ENCODE peak calls at places on chromosomes 5 and 9, in four cellular contexts. I, H, S and D are unnamed samples.
A peak's percentile ranks its signal among the peaks of the same experiment; 100 is the strongest.

GRCh38 chr9:123176230-123176629 is 92.2 kb downstream of the STRBP start:
- DNase-seq in H (no peak), S (no peak), I (no peak), D (no peak)

GRCh38 chr9:113581865-113582697 is 118.6 kb downstream of the RGS3 start:
- DNase-seq in H (no peak), S (peak; percentile 97), I (no peak), D (no peak)

GRCh38 chr9:98092633-98092971 is 26.4 kb downstream of the TRIM14 start:
- DNase-seq in S (no peak), H (no peak), I (no peak), D (no peak)

GRCh38 chr9:19517202-19517942 is 108.6 kb downstream of the ACER2 start:
- DNase-seq in H (peak; percentile 68), I (no peak), S (no peak), D (peak; percentile 43)

GRCh38 chr5:34026089-34026761 is 16.8 kb downstream of the C1QTNF3 start:
- DNase-seq in I (no peak), H (no peak), S (no peak), D (no peak)

GRCh38 chr9:133708123-133708769 is 29.9 kb downstream of the SARDH start:
- DNase-seq in S (peak; percentile 64), H (no peak), I (no peak), D (no peak)

GRCh38 chr9:128412120-128412790 is 8.4 kb upstream of the CERCAM start:
- DNase-seq in I (peak; percentile 56), S (no peak), H (peak; percentile 95), D (peak; percentile 91)

GRCh38 chr5:150082364-150082763 is 4.0 kb downstream of the CSF1R start:
- DNase-seq in I (no peak), S (no peak), H (no peak), D (no peak)

GRCh38 chr5:150618188-150618587 is 22.3 kb upstream of the SYNPO start:
- DNase-seq in H (no peak), S (no peak), I (no peak), D (no peak)

GRCh38 chr9:135062254-135062653 is 25.2 kb upstream of the OLFM1 start:
- DNase-seq in S (peak; percentile 19), H (no peak), I (no peak), D (no peak)

GRCh38 chr5:78808380-78808779 is 159.8 kb upstream of the LHFPL2 start:
- DNase-seq in I (no peak), S (no peak), H (no peak), D (no peak)

GRCh38 chr9:3482578-3482977 is 43.2 kb downstream of the RFX3 start:
- DNase-seq in H (no peak), I (no peak), S (no peak), D (no peak)

GRCh38 chr5:5798041-5798827 is 375.8 kb downstream of the ICE1 start:
- DNase-seq in I (no peak), S (no peak), H (no peak), D (no peak)

GRCh38 chr5:140372971-140373487 is 13.0 kb downstream of the SLC4A9 start:
- DNase-seq in H (peak; percentile 90), I (peak; percentile 80), S (peak; percentile 79), D (peak; percentile 76)

GRCh38 chr5:912356-913091 is 19.8 kb downstream of the TRIP13 start:
- DNase-seq in I (no peak), H (no peak), S (no peak), D (no peak)

GRCh38 chr9:14179449-14179848 is 134.5 kb downstream of the NFIB start:
- DNase-seq in S (no peak), H (no peak), I (no peak), D (no peak)

GRCh38 chr9:136292591-136293448 is 11.1 kb downstream of the CCDC187 start:
- DNase-seq in S (no peak), H (no peak), I (no peak), D (no peak)

GRCh38 chr5:132747693-132748440 is 641 bp downstream of the CCNI2 start:
- DNase-seq in S (peak; percentile 86), I (peak; percentile 42), H (peak; percentile 60), D (no peak)

GRCh38 chr5:92553326-92553725 is 1027.7 kb downstream of the NR2F1-AS1 start:
- DNase-seq in S (no peak), H (no peak), I (no peak), D (no peak)

GRCh38 chr5:35129276-35129675 is 81.5 kb upstream of the AGXT2 start:
- DNase-seq in S (no peak), H (no peak), I (peak; percentile 20), D (no peak)

GRCh38 chr5:1104327-1105006 is 7.4 kb downstream of the SLC12A7 start:
- DNase-seq in H (no peak), S (peak; percentile 88), I (no peak), D (no peak)

DNA sequence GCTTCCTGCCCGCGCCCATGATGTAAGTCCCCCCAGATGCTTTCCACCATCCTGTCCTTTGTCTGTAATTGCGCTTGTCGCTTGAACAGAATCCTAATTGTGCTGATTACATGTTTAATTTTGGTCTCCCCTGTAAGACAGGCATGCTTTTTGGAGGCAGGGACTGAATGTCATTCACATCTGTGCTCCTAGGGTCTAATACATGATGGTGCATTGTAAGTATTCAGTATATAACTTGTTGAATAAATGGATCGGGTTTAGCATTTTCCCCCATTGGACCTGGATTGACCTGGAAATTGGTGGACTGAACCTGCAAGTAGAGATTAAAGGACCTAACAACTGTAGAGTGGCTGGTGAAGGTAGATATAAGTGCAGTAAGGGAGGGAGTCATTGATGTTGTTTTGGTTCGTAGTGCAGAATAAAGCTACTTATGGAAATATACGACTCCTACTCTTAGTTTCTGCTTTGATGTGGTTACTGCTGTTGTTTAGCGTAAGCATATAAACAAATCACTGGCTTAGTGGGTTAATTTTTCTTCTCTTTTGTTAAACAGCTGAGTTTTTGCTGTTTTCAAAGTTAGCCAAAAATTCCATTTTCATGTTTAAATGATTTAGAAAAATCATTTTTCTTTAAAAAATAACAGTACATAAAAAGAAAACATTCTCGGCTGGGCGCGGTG is 57.3 kb downstream of the TRIO start:
- DNase-seq in S (no peak), H (no peak), I (no peak), D (no peak)
- H3K27me3 ChIP-seq in S (no peaks in the 10 kb centered on the region), H (no peaks in the 10 kb centered on the region), I (no peaks in the 10 kb centered on the region), D (no peaks in the 10 kb centered on the region)

GRCh38 chr5:124718376-124718775 is 28.1 kb downstream of the ZNF608 start:
- DNase-seq in S (no peak), H (no peak), I (no peak), D (no peak)
- H3K4me1 ChIP-seq in S (peaks cover 2% of the 10 kb centered on the region), H (peaks cover 12% of the 10 kb centered on the region), I (peaks cover 37% of the 10 kb centered on the region), D (peaks cover 1% of the 10 kb centered on the region)

GRCh38 chr5:32501071-32501470 is 56.5 kb upstream of the ZFR start:
- DNase-seq in S (no peak), I (no peak), H (peak; percentile 38), D (no peak)
- H3K27me3 ChIP-seq in S (no peaks in the 10 kb centered on the region), I (no peaks in the 10 kb centered on the region), H (peaks cover 17% of the 10 kb centered on the region), D (no peaks in the 10 kb centered on the region)

DNA sequence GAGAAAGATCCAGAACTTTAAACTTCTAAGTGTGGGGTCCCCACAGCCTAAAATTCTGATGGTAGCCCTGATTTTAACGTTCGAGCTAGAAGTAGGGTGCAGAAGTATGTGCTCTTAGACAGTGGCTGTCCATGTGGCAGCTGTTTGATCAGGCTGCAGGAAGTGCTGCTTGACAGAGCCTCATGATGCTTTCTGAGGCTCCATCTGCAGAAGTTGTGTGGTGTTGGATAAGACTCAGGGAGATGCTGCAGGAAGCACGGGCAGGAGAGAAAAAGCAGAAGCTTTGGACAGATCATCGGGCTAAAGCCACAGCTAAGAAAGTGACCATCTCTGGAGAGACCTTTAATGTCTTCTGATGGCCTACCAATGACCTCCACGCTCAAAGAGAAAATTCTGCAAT is 8.1 kb downstream of the MTMR12 start:
- DNase-seq in H (no peak), S (no peak), I (no peak), D (no peak)
- H3K4me1 ChIP-seq in H (peaks cover 2% of the 10 kb centered on the region), S (peaks cover 5% of the 10 kb centered on the region), I (no peaks in the 10 kb centered on the region), D (no peaks in the 10 kb centered on the region)

GRCh38 chr9:90825586-90825985 is 24.0 kb downstream of the SYK start:
- DNase-seq in I (no peak), H (no peak), S (no peak), D (no peak)
- H3K27me3 ChIP-seq in I (no peaks in the 10 kb centered on the region), H (no peaks in the 10 kb centered on the region), S (no peaks in the 10 kb centered on the region), D (no peaks in the 10 kb centered on the region)

DNA sequence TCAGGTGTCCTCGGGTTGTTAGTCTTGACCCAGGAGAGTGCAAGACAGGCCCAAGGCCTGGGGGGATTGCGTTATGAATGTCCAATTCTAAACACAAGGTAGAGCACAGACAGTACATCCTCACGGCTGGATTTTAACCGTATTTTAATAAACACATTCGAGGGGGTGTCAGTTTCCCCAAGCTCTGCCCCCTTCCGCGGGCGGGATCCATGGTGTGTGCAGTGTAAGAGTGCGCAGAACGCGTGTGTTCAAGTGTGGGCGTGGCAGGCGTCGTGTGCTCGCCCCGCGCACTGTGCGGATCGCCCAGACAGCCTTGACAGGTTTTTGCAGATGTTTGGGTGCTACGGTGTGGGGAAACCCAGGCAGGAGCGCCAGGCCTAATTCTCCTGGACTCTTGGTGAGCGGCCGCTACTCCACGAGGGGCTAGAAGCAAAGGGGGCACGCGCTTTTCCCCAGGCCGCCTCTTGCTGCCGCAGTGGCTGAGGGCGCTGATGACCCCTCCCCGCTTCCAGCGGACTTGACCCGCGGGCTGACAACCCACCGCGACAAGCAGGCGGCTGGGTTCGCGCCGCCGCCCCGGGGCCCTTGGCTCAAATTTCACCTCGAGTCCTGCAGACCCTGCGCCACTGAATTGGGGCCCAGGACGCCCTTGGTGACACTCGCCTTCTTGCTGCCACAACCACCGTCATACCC is 6.0 kb upstream of the DMRT3 start:
- DNase-seq in H (peak; percentile 82), I (no peak), S (no peak), D (no peak)
- H3K4me1 ChIP-seq in H (peaks cover 2% of the 10 kb centered on the region), I (peaks cover 18% of the 10 kb centered on the region), S (peaks cover 16% of the 10 kb centered on the region), D (peaks cover 7% of the 10 kb centered on the region)

GRCh38 chr9:93651521-93651950 is 75.2 kb downstream of the PHF2 start:
- DNase-seq in S (no peak), I (no peak), H (no peak), D (no peak)
- H3K27me3 ChIP-seq in S (no peaks in the 10 kb centered on the region), I (no peaks in the 10 kb centered on the region), H (no peaks in the 10 kb centered on the region), D (no peaks in the 10 kb centered on the region)

DNA sequence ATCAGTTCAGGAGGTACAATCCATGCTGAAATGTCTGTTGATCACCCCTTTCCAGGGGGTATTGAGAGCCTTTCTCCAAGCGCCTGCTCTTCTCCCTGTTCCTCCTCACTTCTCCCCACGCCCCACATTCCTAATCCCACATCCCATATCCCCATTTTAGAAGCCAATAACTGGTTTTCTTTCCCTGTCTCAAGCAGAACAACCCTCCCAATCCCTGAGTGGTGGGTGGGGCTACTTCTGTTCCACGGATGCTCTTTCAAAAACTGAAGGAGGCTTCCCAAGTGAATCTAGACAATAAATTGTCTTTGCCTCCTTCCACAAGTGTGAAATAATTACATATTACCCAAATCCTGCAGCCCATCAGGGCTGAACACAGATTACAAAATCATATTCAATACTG is 77.0 kb upstream of the SEMA6A start:
- DNase-seq in S (no peak), H (no peak), I (no peak), D (no peak)
- H3K4me1 ChIP-seq in S (no peaks in the 10 kb centered on the region), H (peaks cover 17% of the 10 kb centered on the region), I (peaks cover 7% of the 10 kb centered on the region), D (peaks cover 8% of the 10 kb centered on the region)